ENCODE peak calls at places on chromosomes 3 and 15, in four cellular contexts. One of them, this sample, is unnamed.

GRCh38 chr15:89777821-89778380 is 1.8 kb downstream of the MESP2 start:
- DNase-seq in naive thymus-derived CD8-positive, alpha-beta T cell: no peak
- DNase-seq in type B pancreatic cell: no peak
- DNase-seq in non-pigmented ciliary epithelial cell: no peak
- DNase-seq in this sample: no peak

GRCh38 chr15:28975766-28976179 is 90.0 kb downstream of the APBA2 start:
- DNase-seq in type B pancreatic cell: no peak
- DNase-seq in non-pigmented ciliary epithelial cell: no peak
- DNase-seq in naive thymus-derived CD8-positive, alpha-beta T cell: peak; percentile 72
- DNase-seq in this sample: peak; percentile 77

GRCh38 chr15:54803139-54803808 is 393.5 kb downstream of the RSL24D1 start:
- DNase-seq in type B pancreatic cell: no peak
- DNase-seq in naive thymus-derived CD8-positive, alpha-beta T cell: no peak
- DNase-seq in non-pigmented ciliary epithelial cell: peak; percentile 0
- DNase-seq in this sample: no peak

GRCh38 chr3:33439421-33440327 is 531 bp downstream of the UBP1 start:
- DNase-seq in non-pigmented ciliary epithelial cell: no peak
- DNase-seq in naive thymus-derived CD8-positive, alpha-beta T cell: peak; percentile 44
- DNase-seq in type B pancreatic cell: peak; percentile 76
- DNase-seq in this sample: peak; percentile 44

GRCh38 chr15:25693321-25694237 is 169.5 kb downstream of the ATP10A start:
- DNase-seq in type B pancreatic cell: no peak
- DNase-seq in non-pigmented ciliary epithelial cell: no peak
- DNase-seq in naive thymus-derived CD8-positive, alpha-beta T cell: peak; percentile 2
- DNase-seq in this sample: peak; percentile 15

GRCh38 chr3:60073228-60073627 is 1023.4 kb upstream of the CFAP20DC start:
- DNase-seq in non-pigmented ciliary epithelial cell: no peak
- DNase-seq in type B pancreatic cell: no peak
- DNase-seq in naive thymus-derived CD8-positive, alpha-beta T cell: no peak
- DNase-seq in this sample: no peak

GRCh38 chr3:122392868-122393844 is 9.2 kb downstream of the FAM162A start:
- DNase-seq in type B pancreatic cell: no peak
- DNase-seq in non-pigmented ciliary epithelial cell: no peak
- DNase-seq in naive thymus-derived CD8-positive, alpha-beta T cell: peak; percentile 12
- DNase-seq in this sample: no peak

GRCh38 chr3:154776549-154777230 is 303.4 kb upstream of the MME start:
- DNase-seq in naive thymus-derived CD8-positive, alpha-beta T cell: no peak
- DNase-seq in non-pigmented ciliary epithelial cell: no peak
- DNase-seq in type B pancreatic cell: no peak
- DNase-seq in this sample: no peak

GRCh38 chr3:73727854-73728253 is 103.1 kb upstream of the PDZRN3 start:
- DNase-seq in non-pigmented ciliary epithelial cell: no peak
- DNase-seq in naive thymus-derived CD8-positive, alpha-beta T cell: no peak
- DNase-seq in type B pancreatic cell: no peak
- DNase-seq in this sample: no peak

GRCh38 chr3:56131976-56132590 is 336.2 kb downstream of the ERC2 start:
- DNase-seq in non-pigmented ciliary epithelial cell: peak; percentile 93
- DNase-seq in naive thymus-derived CD8-positive, alpha-beta T cell: no peak
- DNase-seq in type B pancreatic cell: no peak
- DNase-seq in this sample: no peak

GRCh38 chr15:70029297-70029701 is 68.4 kb downstream of the TLE3 start:
- DNase-seq in non-pigmented ciliary epithelial cell: no peak
- DNase-seq in type B pancreatic cell: no peak
- DNase-seq in naive thymus-derived CD8-positive, alpha-beta T cell: no peak
- DNase-seq in this sample: no peak

GRCh38 chr3:16290827-16291196 is 25.8 kb downstream of the OXNAD1 start:
- DNase-seq in non-pigmented ciliary epithelial cell: no peak
- DNase-seq in naive thymus-derived CD8-positive, alpha-beta T cell: no peak
- DNase-seq in type B pancreatic cell: no peak
- DNase-seq in this sample: no peak

GRCh38 chr3:97992547-97993173 is 20.4 kb upstream of the RIOX2 start:
- DNase-seq in naive thymus-derived CD8-positive, alpha-beta T cell: no peak
- DNase-seq in non-pigmented ciliary epithelial cell: no peak
- DNase-seq in type B pancreatic cell: no peak
- DNase-seq in this sample: no peak

GRCh38 chr3:58063022-58063421 is 54.8 kb downstream of the FLNB start:
- DNase-seq in type B pancreatic cell: no peak
- DNase-seq in non-pigmented ciliary epithelial cell: no peak
- DNase-seq in naive thymus-derived CD8-positive, alpha-beta T cell: no peak
- DNase-seq in this sample: no peak